ENCODE peak calls at places on chromosomes 3 and 15, in eight cellular contexts. I is midbrain, J is left ventricle myocardium superior, S is H7, U is neural crest cell, X is activated T-cell treated with anti-CD3 and anti-CD28 coated beads for 48 hours, G is left cardiac atrium, L is HCEC 1CT. W is an unnamed sample.

GRCh38 chr15:35252351-35252865 is 167.3 kb upstream of the NANOGP8 start:
- DNase-seq in I (no peak), J (no peak), S (no peak), U (peak), X (no peak), G (no peak), L (no peak), W (no peak)

GRCh38 chr3:42205800-42206514 is 60.0 kb downstream of the CCK start:
- DNase-seq in I (no peak), J (no peak), S (no peak), U (no peak), X (no peak), G (no peak), L (no peak), W (no peak)

GRCh38 chr3:99250272-99250671 is 348.8 kb upstream of the DCBLD2 start:
- DNase-seq in I (no peak), J (no peak), S (no peak), U (no peak), X (no peak), G (no peak), L (peak), W (peak)

GRCh38 chr15:66782785-66783184 is 80.7 kb downstream of the SMAD6 start:
- DNase-seq in I (no peak), J (no peak), S (no peak), U (no peak), X (no peak), G (no peak), L (no peak), W (no peak)

GRCh38 chr3:13174803-13175135 is 101.5 kb upstream of the IQSEC1 start:
- DNase-seq in I (no peak), J (no peak), S (no peak), U (no peak), X (no peak), G (no peak), L (no peak), W (no peak)

GRCh38 chr15:76576526-76577279 is 240.1 kb downstream of the ISL2 start:
- DNase-seq in I (peak), J (peak), S (no peak), U (no peak), X (no peak), G (peak), L (peak), W (no peak)

GRCh38 chr15:83709246-83709645 is 55.3 kb downstream of the ADAMTSL3 start:
- DNase-seq in I (no peak), J (no peak), S (no peak), U (no peak), X (no peak), G (no peak), L (peak), W (no peak)

GRCh38 chr3:8536106-8537052 is 34.8 kb downstream of the LMCD1 start:
- DNase-seq in I (no peak), J (no peak), S (no peak), U (no peak), X (no peak), G (no peak), L (peak), W (no peak)

GRCh38 chr15:50810128-50810527 is 44.6 kb upstream of the SPPL2A start:
- DNase-seq in I (no peak), J (no peak), S (no peak), U (no peak), X (no peak), G (no peak), L (no peak), W (no peak)

GRCh38 chr3:179897241-179897640 is 139.5 kb downstream of the PEX5L start:
- DNase-seq in I (no peak), J (no peak), S (no peak), U (no peak), X (no peak), G (no peak), L (no peak), W (no peak)

W was measured in BJ.